ENCODE peak calls at places on chromosomes 6 and 20, in ten cellular contexts. W, A, M, R, C, N, Q, I, T and D are unnamed samples. For H3K36me3, the result is how much of the 10 kb centered on the place peaks cover.

GRCh38 chr6:111427341-111428116 is 55.5 kb downstream of the REV3L start:
- DNase-seq in W (no peak), A (no peak), M (no peak), R (no peak), C (no peak), N (no peak), Q (no peak), I (no peak), T (no peak), D (peak)

GRCh38 chr6:17269840-17270239 is 11.3 kb upstream of the RBM24 start:
- DNase-seq in W (no peak), A (no peak), M (no peak), R (no peak), C (no peak), N (no peak), Q (no peak), I (no peak), T (no peak), D (peak)

GRCh38 chr6:4225207-4225872 is 90.0 kb upstream of the ECI2 start:
- DNase-seq in W (no peak), A (no peak), M (no peak), R (no peak), C (peak), N (no peak), Q (no peak), I (no peak), T (no peak), D (no peak)

GRCh38 chr6:88804701-88805100 is 158.7 kb downstream of the RNGTT start:
- DNase-seq in W (no peak), A (no peak), M (no peak), R (no peak), C (no peak), N (no peak), Q (no peak), I (no peak), T (no peak), D (no peak)

GRCh38 chr6:148530976-148531375 is 188.3 kb downstream of the SASH1 start:
- DNase-seq in W (no peak), A (no peak), M (no peak), R (no peak), C (no peak), N (no peak), Q (no peak), I (no peak), T (no peak), D (no peak)

GRCh38 chr6:155328539-155329459 is 14.5 kb upstream of the TFB1M start:
- DNase-seq in W (no peak), A (peak), M (no peak), R (no peak), C (no peak), N (no peak), Q (no peak), I (peak), T (no peak), D (no peak)

GRCh38 chr6:50862172-50862571 is 43.5 kb downstream of the TFAP2B start:
- DNase-seq in W (no peak), A (no peak), M (no peak), R (no peak), C (no peak), N (no peak), Q (no peak), I (no peak), T (no peak), D (no peak)

GRCh38 chr20:33076662-33077398 is 2.6 kb upstream of the BPIFB4 start:
- DNase-seq in W (peak), A (no peak), M (no peak), R (no peak), C (peak), N (no peak), Q (no peak), I (no peak), T (peak), D (peak)

GRCh38 chr6:129981598-129981997 is 36.8 kb upstream of the L3MBTL3 start:
- DNase-seq in W (no peak), A (no peak), M (no peak), R (no peak), C (no peak), N (no peak), Q (no peak), I (no peak), T (no peak), D (peak)

GRCh38 chr6:11486959-11487358 is 50.6 kb upstream of the TMEM170B start:
- DNase-seq in W (no peak), A (no peak), M (no peak), R (no peak), C (no peak), N (no peak), Q (no peak), I (no peak), T (no peak), D (no peak)

GRCh38 chr6:30647802-30648460 is 998 bp downstream of the C6orf136 start:
- DNase-seq in W (no peak), A (peak), M (no peak), R (no peak), C (no peak), N (no peak), Q (no peak), I (no peak), T (no peak), D (peak)

GRCh38 chr20:9478801-9479200 is 35.6 kb upstream of the LAMP5 start:
- DNase-seq in W (no peak), A (no peak), M (no peak), R (no peak), C (no peak), N (no peak), Q (no peak), I (no peak), T (no peak), D (no peak)

GRCh38 chr6:43709654-43710303 is 22.2 kb upstream of the MRPS18A start:
- DNase-seq in W (no peak), A (no peak), M (no peak), R (no peak), C (no peak), N (no peak), Q (no peak), I (no peak), T (peak), D (no peak)

GRCh38 chr6:97917369-97917768 is 634.4 kb upstream of the MMS22L start:
- DNase-seq in W (no peak), A (no peak), M (no peak), R (no peak), C (peak), N (no peak), Q (no peak), I (no peak), T (no peak), D (no peak)

GRCh38 chr20:50679753-50680105 is 11.6 kb downstream of the RIPOR3 start:
- DNase-seq in W (no peak), A (no peak), M (no peak), R (no peak), C (no peak), N (no peak), Q (no peak), I (no peak), T (no peak), D (no peak)

GRCh38 chr6:83853178-83853967 is at the start of gene RIPPLY2:
- DNase-seq in W (peak), A (peak), M (no peak), R (peak), C (peak), N (no peak), Q (no peak), I (no peak), T (peak), D (no peak)

GRCh38 chr20:48760403-48760889 is 67.4 kb downstream of the PREX1 start:
- DNase-seq in W (peak), A (no peak), M (no peak), R (no peak), C (no peak), N (peak), Q (peak), I (peak), T (peak), D (peak)

GRCh38 chr20:25239387-25240370 is 8.2 kb upstream of the PYGB start:
- DNase-seq in W (no peak), A (no peak), M (no peak), R (no peak), C (no peak), N (no peak), Q (no peak), I (no peak), T (no peak), D (no peak)

GRCh38 chr6:126052485-126052884 is 66.1 kb downstream of the TRMT11 start:
- DNase-seq in W (no peak), A (no peak), M (no peak), R (no peak), C (no peak), N (no peak), Q (no peak), I (no peak), T (no peak), D (no peak)

GRCh38 chr20:50659975-50660670 is 31.2 kb downstream of the RIPOR3 start:
- DNase-seq in W (no peak), A (no peak), M (no peak), R (no peak), C (no peak), N (no peak), Q (no peak), I (no peak), T (no peak), D (no peak)

GRCh38 chr6:14294270-14294951 is 176.8 kb downstream of the CD83 start:
- DNase-seq in W (no peak), A (no peak), M (no peak), R (no peak), C (no peak), N (no peak), Q (no peak), I (no peak), T (no peak), D (no peak)

GRCh38 chr20:3105256-3106137 is 21.0 kb upstream of the AVP start:
- DNase-seq in W (no peak), A (no peak), M (no peak), R (no peak), C (no peak), N (no peak), Q (no peak), I (no peak), T (peak), D (no peak)

GRCh38 chr6:158642097-158642601 is 2.4 kb downstream of the DYNLT1 start:
- DNase-seq in W (no peak), A (peak), M (no peak), R (peak), C (no peak), N (peak), Q (no peak), I (peak), T (no peak), D (peak)

GRCh38 chr20:37558779-37559178 is 31.1 kb upstream of the BLCAP start:
- DNase-seq in W (no peak), A (no peak), M (no peak), R (no peak), C (no peak), N (no peak), Q (no peak), I (no peak), T (no peak), D (no peak)

GRCh38 chr6:35687658-35688604 is 784 bp downstream of the FKBP5 start:
- DNase-seq in W (peak), A (peak), M (peak), R (peak), C (peak), N (peak), Q (peak), I (peak), T (peak), D (no peak)

GRCh38 chr6:108576724-108577123 is 16.0 kb downstream of the FOXO3 start:
- DNase-seq in W (no peak), A (no peak), M (no peak), R (no peak), C (no peak), N (no peak), Q (no peak), I (no peak), T (no peak), D (no peak)

GRCh38 chr6:98833101-98834059 is 994 bp upstream of the POU3F2 start:
- DNase-seq in W (peak), A (no peak), M (peak), R (no peak), C (peak), N (peak), Q (no peak), I (no peak), T (peak), D (no peak)

GRCh38 chr20:47897461-47897860 is 112.2 kb upstream of the SULF2 start:
- DNase-seq in W (no peak), A (no peak), M (no peak), R (no peak), C (no peak), N (no peak), Q (no peak), I (no peak), T (no peak), D (no peak)

GRCh38 chr20:11328839-11329238 is 588.9 kb upstream of the BTBD3 start:
- DNase-seq in W (no peak), A (no peak), M (no peak), R (no peak), C (peak), N (no peak), Q (no peak), I (no peak), T (no peak), D (peak)

GRCh38 chr6:167661456-167662103 is 165.1 kb upstream of the AFDN start:
- DNase-seq in W (peak), A (no peak), M (no peak), R (no peak), C (no peak), N (no peak), Q (no peak), I (no peak), T (no peak), D (no peak)

GRCh38 chr20:50260480-50261221 is 70.0 kb downstream of the CEBPB start:
- DNase-seq in W (no peak), A (no peak), M (no peak), R (peak), C (no peak), N (no peak), Q (no peak), I (no peak), T (peak), D (no peak)

GRCh38 chr20:13424174-13424833 is 203.2 kb downstream of the ISM1 start:
- DNase-seq in W (no peak), A (no peak), M (no peak), R (no peak), C (no peak), N (no peak), Q (no peak), I (no peak), T (no peak), D (no peak)

GRCh38 chr6:121055572-121056163 is 278.6 kb downstream of the TBC1D32 start:
- DNase-seq in W (no peak), A (no peak), M (no peak), R (no peak), C (peak), N (no peak), Q (no peak), I (no peak), T (no peak), D (peak)

GRCh38 chr20:33789109-33789857 is 21.9 kb upstream of the CHMP4B start:
- DNase-seq in W (no peak), A (peak), M (no peak), R (peak), C (no peak), N (no peak), Q (peak), I (peak), T (peak), D (peak)

GRCh38 chr6:163180874-163181541 is 233.5 kb upstream of the QKI start:
- DNase-seq in W (no peak), A (no peak), M (no peak), R (peak), C (peak), N (no peak), Q (peak), I (peak), T (no peak), D (peak)

GRCh38 chr6:52399511-52400315 is 20.4 kb upstream of the EFHC1 start:
- DNase-seq in W (no peak), A (peak), M (peak), R (no peak), C (peak), N (peak), Q (no peak), I (no peak), T (no peak), D (peak)

DNA sequence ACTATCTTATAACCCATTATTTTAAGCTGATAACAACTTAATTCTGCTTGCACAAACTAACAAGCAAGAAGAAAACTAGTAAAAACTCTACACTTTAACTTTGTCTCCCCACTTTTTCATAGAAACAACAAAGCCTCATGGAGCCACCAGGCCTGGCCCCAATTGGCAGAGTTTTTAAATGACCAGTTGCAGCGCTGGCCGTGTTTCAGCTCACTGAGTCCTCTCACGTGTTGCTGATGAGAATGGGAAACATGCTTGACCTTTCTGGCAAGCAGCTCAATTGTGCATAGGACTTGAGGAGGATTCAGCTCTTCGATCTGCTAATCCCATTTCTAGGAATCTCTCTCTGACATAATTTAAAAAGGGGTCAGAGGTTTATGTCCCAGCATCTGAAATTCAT is 24.5 kb upstream of the GRM4 start:
- DNase-seq in W (peak), A (no peak), M (no peak), R (no peak), C (no peak), N (no peak), Q (no peak), I (no peak), T (peak), D (no peak)
- H3K4me3 ChIP-seq in W (no peak), A (no peak), M (no peak), R (no peak), C (no peak), N (no peak), Q (no peak), I (no peak), T (no peak), D (no peak)

GRCh38 chr6:15608406-15608805 is 54.4 kb downstream of the DTNBP1 start:
- DNase-seq in W (no peak), A (no peak), M (no peak), R (no peak), C (no peak), N (no peak), Q (no peak), I (no peak), T (no peak), D (peak)
- TF ChIP-seq CTCF in W (no peak), A (no peak), M (no peak), R (no peak), C (no peak), N (no peak), Q (no peak), I (no peak), T (no peak), D (no peak)

GRCh38 chr20:4862661-4863060 is 138.6 kb downstream of the SLC23A2 start:
- DNase-seq in W (no peak), A (no peak), M (no peak), R (no peak), C (no peak), N (no peak), Q (no peak), I (no peak), T (no peak), D (no peak)
- H3K36me3 ChIP-seq in W (under half), A (under half), M (under half), R (under half), C (under half), N (under half), Q (under half), I (half or more), T (under half), D (under half)

GRCh38 chr6:113361014-113361645 is 496.0 kb upstream of the MARCKS start:
- DNase-seq in W (no peak), A (no peak), M (no peak), R (no peak), C (no peak), N (no peak), Q (no peak), I (no peak), T (no peak), D (peak)

GRCh38 chr6:113356139-113356538 is 501.0 kb upstream of the MARCKS start:
- DNase-seq in W (no peak), A (no peak), M (no peak), R (no peak), C (no peak), N (no peak), Q (no peak), I (no peak), T (no peak), D (no peak)

GRCh38 chr6:113362542-113363430 is 494.4 kb upstream of the MARCKS start:
- DNase-seq in W (no peak), A (no peak), M (no peak), R (no peak), C (peak), N (no peak), Q (no peak), I (no peak), T (no peak), D (peak)

GRCh38 chr6:113358063-113358583 is 499.0 kb upstream of the MARCKS start:
- DNase-seq in W (no peak), A (no peak), M (no peak), R (no peak), C (no peak), N (no peak), Q (no peak), I (no peak), T (no peak), D (no peak)

GRCh38 chr6:113359155-113360140 is 497.7 kb upstream of the MARCKS start:
- DNase-seq in W (no peak), A (no peak), M (no peak), R (no peak), C (no peak), N (no peak), Q (no peak), I (peak), T (peak), D (peak)
- H3K4me3 ChIP-seq in W (no peak), A (no peak), M (no peak), R (no peak), C (no peak), N (no peak), Q (no peak), I (no peak), T (no peak), D (no peak)

GRCh38 chr6:116078522-116078921 is 17.8 kb upstream of the FRK start:
- DNase-seq in W (no peak), A (no peak), M (no peak), R (no peak), C (no peak), N (no peak), Q (no peak), I (no peak), T (no peak), D (no peak)
- TF ChIP-seq CTCF in W (no peak), A (no peak), M (no peak), R (no peak), C (no peak), N (no peak), Q (no peak), I (no peak), T (no peak), D (no peak)

DNA sequence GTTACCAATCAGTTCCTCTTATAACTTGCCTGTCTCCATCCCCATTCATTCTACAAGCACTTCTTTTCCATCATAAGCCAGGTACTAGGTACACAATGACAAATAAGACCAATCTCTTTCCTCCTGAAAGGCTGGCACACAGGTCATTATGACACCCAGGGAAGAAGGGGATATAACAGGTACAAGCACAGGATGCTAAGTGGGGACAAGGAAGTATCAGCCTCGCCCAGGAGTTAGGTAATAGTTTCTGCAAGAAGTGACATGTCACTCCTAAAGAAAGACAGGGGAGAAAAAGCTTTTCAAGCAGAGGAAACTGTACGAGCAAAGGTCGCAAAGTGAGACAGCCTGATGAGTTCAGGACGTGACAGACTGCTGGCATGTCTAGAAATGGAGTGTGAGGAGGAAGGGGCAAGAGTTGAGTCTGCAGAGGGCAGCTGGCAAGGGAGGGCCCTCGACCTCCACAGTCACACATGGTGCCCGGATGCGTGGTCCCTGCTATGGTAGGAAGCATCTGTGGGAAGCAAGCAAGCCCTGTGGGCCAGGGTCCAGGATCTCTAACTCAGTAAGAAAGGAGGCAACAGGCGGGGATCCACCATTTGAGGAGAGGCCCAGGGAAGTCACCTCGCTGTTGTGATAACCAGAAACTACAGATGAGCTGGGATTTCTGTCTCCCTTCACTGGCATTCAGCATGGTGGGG is 40.4 kb downstream of the GPLD1 start:
- DNase-seq in W (no peak), A (no peak), M (no peak), R (no peak), C (no peak), N (no peak), Q (no peak), I (no peak), T (no peak), D (peak)
- H3K36me3 ChIP-seq in W (under half), A (under half), M (under half), R (under half), C (under half), N (under half), Q (under half), I (under half), T (under half), D (under half)